ENCODE peak calls at places on chromosomes 7 and 10, in six cellular contexts. One of them, this sample, is unnamed.

GRCh38 chr10:129814681-129815646 is 149.1 kb downstream of the EBF3 start:
- DNase-seq in lower leg skin: no peak
- DNase-seq in choroid plexus epithelial cell: no peak
- DNase-seq in BJ: no peak
- DNase-seq in stomach: no peak
- DNase-seq in GM13977: no peak
- DNase-seq in this sample: no peak

GRCh38 chr7:43492906-43493305 is 90.0 kb upstream of the STK17A start:
- DNase-seq in GM13977: no peak
- DNase-seq in stomach: no peak
- DNase-seq in lower leg skin: no peak
- DNase-seq in BJ: no peak
- DNase-seq in choroid plexus epithelial cell: no peak
- DNase-seq in this sample: no peak

GRCh38 chr10:69650589-69651261 is 20.7 kb downstream of the FAM241B start:
- DNase-seq in GM13977: no peak
- DNase-seq in lower leg skin: no peak
- DNase-seq in stomach: no peak
- DNase-seq in BJ: no peak
- DNase-seq in choroid plexus epithelial cell: no peak
- DNase-seq in this sample: no peak

GRCh38 chr10:89475567-89475966 is 59.8 kb downstream of the SLC16A12 start:
- DNase-seq in GM13977: no peak
- DNase-seq in stomach: no peak
- DNase-seq in choroid plexus epithelial cell: peak
- DNase-seq in BJ: no peak
- DNase-seq in lower leg skin: no peak
- DNase-seq in this sample: no peak

GRCh38 chr7:94877731-94878670 is 29.4 kb upstream of the PPP1R9A start:
- DNase-seq in choroid plexus epithelial cell: no peak
- DNase-seq in GM13977: no peak
- DNase-seq in stomach: no peak
- DNase-seq in lower leg skin: no peak
- DNase-seq in BJ: no peak
- DNase-seq in this sample: no peak

GRCh38 chr10:77756319-77757232 is 119.0 kb upstream of the KCNMA1 start:
- DNase-seq in stomach: no peak
- DNase-seq in BJ: no peak
- DNase-seq in choroid plexus epithelial cell: peak
- DNase-seq in GM13977: peak
- DNase-seq in lower leg skin: no peak
- DNase-seq in this sample: peak

GRCh38 chr7:81499262-81500116 is 270.4 kb downstream of the HGF start:
- DNase-seq in GM13977: peak
- DNase-seq in BJ: peak
- DNase-seq in lower leg skin: no peak
- DNase-seq in choroid plexus epithelial cell: peak
- DNase-seq in stomach: no peak
- DNase-seq in this sample: peak

GRCh38 chr7:610531-611280 is 91.1 kb upstream of the PDGFA start:
- DNase-seq in BJ: no peak
- DNase-seq in stomach: no peak
- DNase-seq in lower leg skin: no peak
- DNase-seq in choroid plexus epithelial cell: peak
- DNase-seq in GM13977: no peak
- DNase-seq in this sample: no peak

GRCh38 chr7:100623951-100624824 is 11.8 kb downstream of the MOSPD3 start:
- DNase-seq in GM13977: no peak
- DNase-seq in stomach: no peak
- DNase-seq in lower leg skin: no peak
- DNase-seq in BJ: no peak
- DNase-seq in choroid plexus epithelial cell: no peak
- DNase-seq in this sample: no peak

GRCh38 chr10:95755511-95756004 is 405 bp upstream of the ENTPD1 start:
- DNase-seq in BJ: no peak
- DNase-seq in GM13977: peak
- DNase-seq in choroid plexus epithelial cell: peak
- DNase-seq in stomach: peak
- DNase-seq in lower leg skin: no peak
- DNase-seq in this sample: no peak

GRCh38 chr7:139943391-139943790 is 114.3 kb downstream of the TBXAS1 start:
- DNase-seq in stomach: no peak
- DNase-seq in lower leg skin: no peak
- DNase-seq in GM13977: no peak
- DNase-seq in choroid plexus epithelial cell: no peak
- DNase-seq in BJ: no peak
- DNase-seq in this sample: no peak

GRCh38 chr7:27346531-27347260 is 104.1 kb downstream of the EVX1 start:
- DNase-seq in lower leg skin: no peak
- DNase-seq in BJ: peak
- DNase-seq in stomach: peak
- DNase-seq in choroid plexus epithelial cell: peak
- DNase-seq in GM13977: no peak
- DNase-seq in this sample: peak

GRCh38 chr10:121928528-121928884 is 675 bp upstream of the ATE1 start:
- DNase-seq in stomach: peak
- DNase-seq in BJ: no peak
- DNase-seq in lower leg skin: no peak
- DNase-seq in choroid plexus epithelial cell: peak
- DNase-seq in GM13977: peak
- DNase-seq in this sample: peak

GRCh38 chr7:226281-226882 is 34.0 kb downstream of the FAM20C start:
- DNase-seq in lower leg skin: no peak
- DNase-seq in BJ: no peak
- DNase-seq in GM13977: no peak
- DNase-seq in stomach: peak
- DNase-seq in choroid plexus epithelial cell: peak
- DNase-seq in this sample: peak

GRCh38 chr10:29828440-29828894 is 193.7 kb upstream of the SVIL start:
- DNase-seq in BJ: no peak
- DNase-seq in GM13977: no peak
- DNase-seq in choroid plexus epithelial cell: peak
- DNase-seq in lower leg skin: peak
- DNase-seq in stomach: no peak
- DNase-seq in this sample: peak

GRCh38 chr10:3231951-3232730 is 59.6 kb upstream of the PITRM1 start:
- DNase-seq in GM13977: no peak
- DNase-seq in choroid plexus epithelial cell: peak
- DNase-seq in stomach: no peak
- DNase-seq in BJ: no peak
- DNase-seq in lower leg skin: no peak
- DNase-seq in this sample: peak

GRCh38 chr7:97871659-97872024 is 566 bp downstream of the ASNS start:
- DNase-seq in choroid plexus epithelial cell: no peak
- DNase-seq in lower leg skin: no peak
- DNase-seq in stomach: no peak
- DNase-seq in BJ: no peak
- DNase-seq in GM13977: no peak
- DNase-seq in this sample: no peak

GRCh38 chr7:134155871-134156270 is 28.7 kb downstream of the LRGUK start:
- DNase-seq in stomach: no peak
- DNase-seq in choroid plexus epithelial cell: no peak
- DNase-seq in GM13977: no peak
- DNase-seq in BJ: no peak
- DNase-seq in lower leg skin: no peak
- DNase-seq in this sample: no peak

GRCh38 chr7:155291045-155291530 is 6.6 kb upstream of the INSIG1 start:
- DNase-seq in stomach: peak
- DNase-seq in GM13977: no peak
- DNase-seq in BJ: no peak
- DNase-seq in lower leg skin: no peak
- DNase-seq in choroid plexus epithelial cell: peak
- DNase-seq in this sample: peak

GRCh38 chr10:48518926-48519730 is 85.7 kb downstream of the ARHGAP22 start:
- DNase-seq in choroid plexus epithelial cell: no peak
- DNase-seq in stomach: peak
- DNase-seq in BJ: no peak
- DNase-seq in lower leg skin: peak
- DNase-seq in GM13977: no peak
- DNase-seq in this sample: no peak

GRCh38 chr10:7501157-7501556 is 90.3 kb upstream of the SFMBT2 start:
- DNase-seq in choroid plexus epithelial cell: no peak
- DNase-seq in BJ: no peak
- DNase-seq in GM13977: no peak
- DNase-seq in stomach: no peak
- DNase-seq in lower leg skin: no peak
- DNase-seq in this sample: no peak

GRCh38 chr7:156580036-156580435 is 60.5 kb upstream of the RNF32 start:
- DNase-seq in choroid plexus epithelial cell: no peak
- DNase-seq in BJ: no peak
- DNase-seq in GM13977: no peak
- DNase-seq in stomach: no peak
- DNase-seq in lower leg skin: no peak
- DNase-seq in this sample: no peak

GRCh38 chr10:76433161-76434005 is 1002.0 kb downstream of the LRMDA start:
- DNase-seq in GM13977: no peak
- DNase-seq in lower leg skin: no peak
- DNase-seq in choroid plexus epithelial cell: no peak
- DNase-seq in stomach: peak
- DNase-seq in BJ: no peak
- DNase-seq in this sample: peak

GRCh38 chr7:158973440-158973839 is 117.1 kb downstream of the DYNC2I1 start:
- DNase-seq in choroid plexus epithelial cell: peak
- DNase-seq in BJ: no peak
- DNase-seq in lower leg skin: peak
- DNase-seq in GM13977: no peak
- DNase-seq in stomach: peak
- DNase-seq in this sample: peak

GRCh38 chr10:101071266-101071884 is 9.6 kb downstream of the KAZALD1 start:
- DNase-seq in choroid plexus epithelial cell: peak
- DNase-seq in stomach: no peak
- DNase-seq in BJ: no peak
- DNase-seq in GM13977: no peak
- DNase-seq in lower leg skin: no peak
- DNase-seq in this sample: peak

GRCh38 chr10:84333864-84334451 is 5.6 kb downstream of the CCSER2 start:
- DNase-seq in choroid plexus epithelial cell: peak
- DNase-seq in BJ: no peak
- DNase-seq in GM13977: peak
- DNase-seq in lower leg skin: no peak
- DNase-seq in stomach: no peak
- DNase-seq in this sample: peak

GRCh38 chr7:113321201-113321600 is 202.8 kb upstream of the SMIM30 start:
- DNase-seq in GM13977: no peak
- DNase-seq in choroid plexus epithelial cell: no peak
- DNase-seq in BJ: no peak
- DNase-seq in stomach: no peak
- DNase-seq in lower leg skin: no peak
- DNase-seq in this sample: peak

GRCh38 chr10:13404791-13405190 is 56.7 kb upstream of the SEPHS1 start:
- DNase-seq in stomach: peak
- DNase-seq in BJ: no peak
- DNase-seq in lower leg skin: peak
- DNase-seq in GM13977: no peak
- DNase-seq in choroid plexus epithelial cell: no peak
- DNase-seq in this sample: no peak

GRCh38 chr7:3754488-3755365 is 453.7 kb downstream of the SDK1 start:
- DNase-seq in choroid plexus epithelial cell: peak
- DNase-seq in stomach: peak
- DNase-seq in lower leg skin: no peak
- DNase-seq in BJ: no peak
- DNase-seq in GM13977: no peak
- DNase-seq in this sample: no peak

GRCh38 chr7:133051066-133051465 is 30.8 kb downstream of the CHCHD3 start:
- DNase-seq in lower leg skin: no peak
- DNase-seq in choroid plexus epithelial cell: peak
- DNase-seq in GM13977: peak
- DNase-seq in BJ: no peak
- DNase-seq in stomach: no peak
- DNase-seq in this sample: peak

GRCh38 chr7:54112568-54112967 is 429.6 kb upstream of the VSTM2A start:
- DNase-seq in stomach: no peak
- DNase-seq in BJ: no peak
- DNase-seq in choroid plexus epithelial cell: no peak
- DNase-seq in lower leg skin: no peak
- DNase-seq in GM13977: no peak
- DNase-seq in this sample: no peak

GRCh38 chr10:68047554-68048327 is 27.3 kb downstream of the HERC4 start:
- DNase-seq in lower leg skin: no peak
- DNase-seq in stomach: no peak
- DNase-seq in BJ: no peak
- DNase-seq in choroid plexus epithelial cell: peak
- DNase-seq in GM13977: no peak
- DNase-seq in this sample: no peak

GRCh38 chr7:47672966-47673365 is 91.1 kb upstream of the TNS3 start:
- DNase-seq in GM13977: no peak
- DNase-seq in stomach: no peak
- DNase-seq in BJ: no peak
- DNase-seq in lower leg skin: no peak
- DNase-seq in choroid plexus epithelial cell: no peak
- DNase-seq in this sample: no peak

GRCh38 chr7:30893357-30893756 is 18.3 kb upstream of the AQP1 start:
- DNase-seq in BJ: no peak
- DNase-seq in GM13977: no peak
- DNase-seq in stomach: no peak
- DNase-seq in lower leg skin: no peak
- DNase-seq in choroid plexus epithelial cell: peak
- DNase-seq in this sample: no peak

GRCh38 chr7:55594870-55595269 is 22.6 kb upstream of the VOPP1 start:
- DNase-seq in BJ: no peak
- DNase-seq in GM13977: no peak
- DNase-seq in lower leg skin: no peak
- DNase-seq in choroid plexus epithelial cell: no peak
- DNase-seq in stomach: no peak
- DNase-seq in this sample: no peak

GRCh38 chr10:91010952-91011351 is 90.1 kb upstream of the ANKRD1 start:
- DNase-seq in GM13977: no peak
- DNase-seq in choroid plexus epithelial cell: no peak
- DNase-seq in lower leg skin: no peak
- DNase-seq in BJ: no peak
- DNase-seq in stomach: no peak
- DNase-seq in this sample: no peak
- TF ChIP-seq CTCF in GM13977: no peak
- TF ChIP-seq CTCF in choroid plexus epithelial cell: no peak
- TF ChIP-seq CTCF in lower leg skin: no peak
- TF ChIP-seq CTCF in BJ: no peak
- TF ChIP-seq CTCF in stomach: no peak
- TF ChIP-seq CTCF in this sample: no peak

GRCh38 chr7:1767524-1767923 is 97.4 kb downstream of the ELFN1 start:
- DNase-seq in GM13977: no peak
- DNase-seq in lower leg skin: no peak
- DNase-seq in choroid plexus epithelial cell: peak
- DNase-seq in BJ: no peak
- DNase-seq in stomach: no peak
- DNase-seq in this sample: no peak
- TF ChIP-seq CTCF in GM13977: no peak
- TF ChIP-seq CTCF in lower leg skin: no peak
- TF ChIP-seq CTCF in choroid plexus epithelial cell: peak
- TF ChIP-seq CTCF in BJ: no peak
- TF ChIP-seq CTCF in stomach: no peak
- TF ChIP-seq CTCF in this sample: no peak

GRCh38 chr10:31620236-31621151 is 301.5 kb downstream of the ZEB1 start:
- DNase-seq in stomach: no peak
- DNase-seq in choroid plexus epithelial cell: peak
- DNase-seq in lower leg skin: peak
- DNase-seq in BJ: no peak
- DNase-seq in GM13977: no peak
- DNase-seq in this sample: no peak
- TF ChIP-seq CTCF in stomach: no peak
- TF ChIP-seq CTCF in choroid plexus epithelial cell: peak
- TF ChIP-seq CTCF in lower leg skin: no peak
- TF ChIP-seq CTCF in BJ: peak
- TF ChIP-seq CTCF in GM13977: no peak
- TF ChIP-seq CTCF in this sample: no peak

GRCh38 chr7:127186686-127187085 is 66.1 kb downstream of the GRM8 start:
- DNase-seq in lower leg skin: no peak
- DNase-seq in choroid plexus epithelial cell: no peak
- DNase-seq in stomach: no peak
- DNase-seq in GM13977: no peak
- DNase-seq in BJ: no peak
- DNase-seq in this sample: no peak
- TF ChIP-seq CTCF in lower leg skin: no peak
- TF ChIP-seq CTCF in choroid plexus epithelial cell: no peak
- TF ChIP-seq CTCF in stomach: no peak
- TF ChIP-seq CTCF in GM13977: no peak
- TF ChIP-seq CTCF in BJ: no peak
- TF ChIP-seq CTCF in this sample: no peak

This sample was measured in MCF 10A.